ENCODE peak calls at places on chromosomes 12 and 14, in nine cellular contexts. A, E, L, N, S, B, Z, R and H are unnamed samples.

GRCh38 chr12:104952816-104953215 is 5.3 kb downstream of the SLC41A2 start:
- DNase-seq in N (peak), R (no peak), L (no peak), A (no peak), S (no peak), B (no peak), Z (no peak), E (no peak), H (no peak)

GRCh38 chr12:70590051-70590450 is 47.2 kb downstream of the PTPRB start:
- DNase-seq in N (peak), A (peak), L (peak), E (peak), Z (peak), B (no peak), R (peak), S (peak), H (peak)

GRCh38 chr12:79164890-79165289 is 300.3 kb downstream of the SYT1 start:
- DNase-seq in A (no peak), N (no peak), L (no peak), B (no peak), Z (no peak), R (no peak), E (no peak), S (no peak), H (no peak)

GRCh38 chr14:59325906-59326305 is 137.4 kb downstream of the DAAM1 start:
- DNase-seq in R (no peak), A (peak), E (no peak), B (no peak), N (no peak), L (no peak), S (no peak), Z (no peak), H (no peak)

GRCh38 chr14:90398315-90398811 is 1.5 kb downstream of the CALM1 start:
- DNase-seq in E (peak), L (peak), Z (peak), A (no peak), R (no peak), B (no peak), S (no peak), N (peak), H (no peak)

GRCh38 chr12:43151406-43152080 is 400.5 kb downstream of the ADAMTS20 start:
- DNase-seq in B (no peak), Z (no peak), L (no peak), N (no peak), E (no peak), R (no peak), S (no peak), A (peak), H (no peak)

GRCh38 chr12:15474766-15475165 is 152.5 kb downstream of the PTPRO start:
- DNase-seq in Z (no peak), B (no peak), L (no peak), A (no peak), N (no peak), S (peak), E (no peak), R (no peak), H (no peak)

GRCh38 chr14:63203618-63204406 is 431 bp upstream of the RHOJ start:
- DNase-seq in A (peak), N (peak), B (no peak), Z (no peak), S (peak), E (peak), R (peak), L (no peak), H (peak)

GRCh38 chr12:21695896-21696295 is 38.3 kb upstream of the LDHB start:
- DNase-seq in S (no peak), R (no peak), Z (no peak), A (peak), N (no peak), E (no peak), B (no peak), L (no peak), H (no peak)

GRCh38 chr12:129870146-129870545 is 33.7 kb downstream of the TMEM132D start:
- DNase-seq in A (no peak), R (no peak), S (no peak), L (no peak), E (no peak), N (no peak), Z (no peak), B (no peak), H (no peak)

GRCh38 chr12:52600941-52601481 is at the start of gene KRT72:
- DNase-seq in B (no peak), N (no peak), E (no peak), L (no peak), R (no peak), Z (no peak), A (no peak), S (no peak), H (no peak)

GRCh38 chr12:43789941-43790340 is 16.2 kb downstream of the TWF1 start:
- DNase-seq in Z (no peak), R (no peak), N (no peak), E (no peak), S (no peak), L (no peak), A (no peak), B (no peak), H (no peak)

GRCh38 chr14:104226421-104227385 is 88.3 kb downstream of the KIF26A start:
- DNase-seq in E (no peak), N (no peak), A (no peak), L (no peak), S (no peak), Z (no peak), R (no peak), B (no peak), H (no peak)

GRCh38 chr12:7091660-7092228 is 501 bp downstream of the C1R start:
- DNase-seq in S (no peak), E (no peak), B (no peak), N (no peak), A (no peak), R (no peak), Z (no peak), L (no peak), H (no peak)

GRCh38 chr14:51652168-51653095 is 722 bp downstream of the FRMD6 start:
- DNase-seq in N (no peak), R (no peak), Z (no peak), A (no peak), L (no peak), B (no peak), E (no peak), S (no peak), H (no peak)

GRCh38 chr12:110667671-110668070 is 21.2 kb downstream of the HVCN1 start:
- DNase-seq in R (no peak), S (no peak), Z (no peak), N (no peak), A (no peak), E (no peak), B (no peak), L (no peak), H (no peak)

GRCh38 chr14:68172664-68173063 is 353.1 kb downstream of the RAD51B start:
- DNase-seq in S (no peak), N (no peak), B (no peak), Z (no peak), R (no peak), L (no peak), E (no peak), A (no peak), H (no peak)

GRCh38 chr14:76924363-76925151 is 98.3 kb downstream of the LRRC74A start:
- DNase-seq in A (no peak), R (no peak), S (peak), L (peak), B (no peak), E (peak), N (no peak), Z (peak), H (no peak)

GRCh38 chr12:132285991-132286681 is 43.3 kb downstream of the GALNT9 start:
- DNase-seq in A (peak), L (peak), B (no peak), E (no peak), N (peak), R (no peak), Z (no peak), S (no peak), H (no peak)

GRCh38 chr12:111753144-111753881 is 13.4 kb upstream of the ALDH2 start:
- DNase-seq in Z (no peak), E (peak), R (no peak), L (no peak), N (peak), S (no peak), A (no peak), B (peak), H (no peak)

GRCh38 chr12:51391047-51391837 is at the start of gene GALNT6:
- DNase-seq in L (peak), N (peak), R (no peak), E (peak), Z (peak), S (no peak), B (no peak), A (no peak), H (no peak)

GRCh38 chr14:23153891-23154796 is 29.3 kb downstream of the SLC7A8 start:
- DNase-seq in L (no peak), B (no peak), E (no peak), S (peak), N (peak), Z (no peak), R (no peak), A (peak), H (no peak)

GRCh38 chr14:34038358-34039057 is 87.6 kb upstream of the EGLN3 start:
- DNase-seq in E (no peak), L (no peak), A (no peak), S (no peak), R (no peak), B (no peak), N (peak), Z (no peak), H (no peak)

GRCh38 chr12:12508612-12509011 is 54.1 kb downstream of the DUSP16 start:
- DNase-seq in R (no peak), S (no peak), E (no peak), B (no peak), L (no peak), Z (no peak), A (no peak), N (no peak), H (no peak)

GRCh38 chr12:126772171-126772864 is 1494.7 kb upstream of the TMEM132C start:
- DNase-seq in N (peak), E (peak), B (no peak), S (no peak), L (peak), R (no peak), A (no peak), Z (peak), H (peak)

GRCh38 chr14:106850913-106851825 is 1324.8 kb downstream of the TMEM121 start:
- DNase-seq in L (peak), E (no peak), S (no peak), A (no peak), N (no peak), B (no peak), R (no peak), Z (no peak), H (no peak)